ENCODE peak calls at places on chromosomes 3 and 15, in seven cellular contexts. One of them, this sample, is unnamed.

GRCh38 chr3:161559177-161559998 is 62.8 kb downstream of the OTOL1 start:
- DNase-seq in H9: no peak
- DNase-seq in H1: no peak
- DNase-seq in neuronal stem cell: peak; percentile 43
- DNase-seq in mesenchymal stem cell: peak; percentile 58
- DNase-seq in trophoblast cell: peak; percentile 4
- DNase-seq in IMR-90: peak; percentile 9
- DNase-seq in this sample: peak; percentile 61

GRCh38 chr15:74428442-74428787 is 5.3 kb downstream of the SEMA7A start:
- DNase-seq in IMR-90: no peak
- DNase-seq in trophoblast cell: no peak
- DNase-seq in H1: no peak
- DNase-seq in neuronal stem cell: no peak
- DNase-seq in H9: no peak
- DNase-seq in mesenchymal stem cell: no peak
- DNase-seq in this sample: no peak

GRCh38 chr15:100786901-100787566 is 92.6 kb upstream of the ALDH1A3 start:
- DNase-seq in mesenchymal stem cell: no peak
- DNase-seq in IMR-90: no peak
- DNase-seq in neuronal stem cell: no peak
- DNase-seq in H9: no peak
- DNase-seq in H1: peak; percentile 38
- DNase-seq in trophoblast cell: no peak
- DNase-seq in this sample: no peak

GRCh38 chr3:64909011-64909410 is 221.2 kb upstream of the ADAMTS9 start:
- DNase-seq in mesenchymal stem cell: no peak
- DNase-seq in trophoblast cell: no peak
- DNase-seq in IMR-90: no peak
- DNase-seq in neuronal stem cell: no peak
- DNase-seq in H9: no peak
- DNase-seq in H1: no peak
- DNase-seq in this sample: no peak

GRCh38 chr3:43638594-43639447 is 17.0 kb upstream of the ANO10 start:
- DNase-seq in mesenchymal stem cell: no peak
- DNase-seq in H9: peak; percentile 44
- DNase-seq in IMR-90: peak; percentile 34
- DNase-seq in neuronal stem cell: no peak
- DNase-seq in H1: no peak
- DNase-seq in trophoblast cell: peak; percentile 7
- DNase-seq in this sample: peak; percentile 64

GRCh38 chr15:48049736-48050135 is 71.1 kb upstream of the SLC24A5 start:
- DNase-seq in H1: no peak
- DNase-seq in H9: no peak
- DNase-seq in trophoblast cell: no peak
- DNase-seq in neuronal stem cell: no peak
- DNase-seq in IMR-90: no peak
- DNase-seq in mesenchymal stem cell: no peak
- DNase-seq in this sample: no peak

GRCh38 chr3:56683122-56683817 is at the start of gene TASOR:
- DNase-seq in H9: peak; percentile 77
- DNase-seq in mesenchymal stem cell: peak; percentile 76
- DNase-seq in trophoblast cell: peak; percentile 60
- DNase-seq in H1: peak; percentile 90
- DNase-seq in neuronal stem cell: peak; percentile 51
- DNase-seq in IMR-90: peak; percentile 60
- DNase-seq in this sample: peak; percentile 81

GRCh38 chr15:27353837-27354236 is 382.9 kb downstream of the GABRG3 start:
- DNase-seq in mesenchymal stem cell: no peak
- DNase-seq in IMR-90: no peak
- DNase-seq in H9: no peak
- DNase-seq in neuronal stem cell: no peak
- DNase-seq in H1: no peak
- DNase-seq in trophoblast cell: no peak
- DNase-seq in this sample: no peak

GRCh38 chr15:78840661-78841060 is 29.4 kb upstream of the ADAMTS7 start:
- DNase-seq in neuronal stem cell: no peak
- DNase-seq in IMR-90: no peak
- DNase-seq in H1: no peak
- DNase-seq in mesenchymal stem cell: no peak
- DNase-seq in H9: no peak
- DNase-seq in trophoblast cell: no peak
- DNase-seq in this sample: peak; percentile 32

GRCh38 chr3:188594137-188594536 is 440.2 kb downstream of the LPP start:
- DNase-seq in trophoblast cell: peak; percentile 76
- DNase-seq in mesenchymal stem cell: peak; percentile 83
- DNase-seq in H1: no peak
- DNase-seq in neuronal stem cell: no peak
- DNase-seq in H9: no peak
- DNase-seq in IMR-90: peak; percentile 95
- DNase-seq in this sample: peak; percentile 42

GRCh38 chr3:57838627-57839026 is 82.5 kb downstream of the SLMAP start:
- DNase-seq in IMR-90: no peak
- DNase-seq in trophoblast cell: no peak
- DNase-seq in H9: no peak
- DNase-seq in neuronal stem cell: no peak
- DNase-seq in mesenchymal stem cell: no peak
- DNase-seq in H1: no peak
- DNase-seq in this sample: no peak

DNA sequence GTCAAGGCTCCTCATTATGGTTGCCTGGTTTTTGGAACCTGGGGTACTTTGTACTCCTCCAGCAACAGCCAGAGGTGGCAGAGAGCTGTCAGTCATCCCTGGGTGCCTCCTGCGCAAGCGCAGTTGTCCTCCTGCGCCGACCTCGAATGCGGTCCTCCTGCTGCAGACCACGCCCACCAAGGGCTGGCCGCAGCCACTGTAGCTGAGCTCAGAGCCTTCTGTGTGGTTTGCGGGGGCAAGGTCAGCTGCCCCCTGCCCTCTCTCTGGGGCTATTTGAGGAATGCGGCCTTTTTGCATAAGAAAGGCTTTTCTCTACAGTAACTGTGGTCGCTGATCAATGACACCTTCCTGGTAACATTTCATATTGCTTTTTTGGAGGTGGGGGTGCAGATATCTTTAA is 131.3 kb upstream of the SNRPN start:
- DNase-seq in mesenchymal stem cell: peak; percentile 16
- DNase-seq in neuronal stem cell: peak; percentile 85
- DNase-seq in trophoblast cell: no peak
- DNase-seq in H9: peak; percentile 97
- DNase-seq in H1: peak; percentile 92
- DNase-seq in IMR-90: no peak
- DNase-seq in this sample: peak; percentile 98
- H2BK120ac ChIP-seq in mesenchymal stem cell: no peak overlapping the region
- H2BK120ac ChIP-seq in neuronal stem cell: no peak overlapping the region
- H2BK120ac ChIP-seq in trophoblast cell: no peak overlapping the region
- H2BK120ac ChIP-seq in H9: no peak overlapping the region
- H2BK120ac ChIP-seq in H1: no peak overlapping the region
- H2BK120ac ChIP-seq in IMR-90: no peak overlapping the region
- H2BK120ac ChIP-seq in this sample: no peak overlapping the region

GRCh38 chr3:80338366-80338765 is 570.6 kb upstream of the ROBO1 start:
- DNase-seq in IMR-90: no peak
- DNase-seq in H1: no peak
- DNase-seq in H9: no peak
- DNase-seq in trophoblast cell: no peak
- DNase-seq in neuronal stem cell: no peak
- DNase-seq in mesenchymal stem cell: no peak
- DNase-seq in this sample: no peak

GRCh38 chr3:80331768-80332167 is 564.0 kb upstream of the ROBO1 start:
- DNase-seq in IMR-90: no peak
- DNase-seq in H9: no peak
- DNase-seq in H1: no peak
- DNase-seq in neuronal stem cell: no peak
- DNase-seq in mesenchymal stem cell: no peak
- DNase-seq in trophoblast cell: no peak
- DNase-seq in this sample: no peak

DNA sequence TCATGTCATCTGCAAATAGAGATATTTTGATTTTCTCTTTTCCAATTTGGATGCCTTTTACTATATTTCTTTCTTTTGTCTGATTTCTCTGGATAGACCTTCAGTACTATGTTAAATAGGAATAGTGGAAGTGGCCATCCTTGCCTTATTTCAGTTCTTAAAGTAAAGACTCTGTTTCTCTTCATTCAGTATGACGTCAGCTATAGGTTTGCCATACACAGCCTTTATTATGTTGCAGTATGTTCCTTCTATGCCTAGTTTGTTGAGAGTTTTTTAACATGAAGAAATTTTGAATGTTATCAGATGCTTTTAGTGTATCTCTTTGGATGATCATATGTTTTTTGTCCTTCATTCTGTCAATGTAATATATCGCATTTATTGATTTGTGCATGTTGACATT is 566.7 kb upstream of the ROBO1 start:
- DNase-seq in H1: no peak
- DNase-seq in trophoblast cell: no peak
- DNase-seq in neuronal stem cell: no peak
- DNase-seq in H9: no peak
- DNase-seq in mesenchymal stem cell: no peak
- DNase-seq in IMR-90: no peak
- DNase-seq in this sample: no peak
- H4K8ac ChIP-seq in H1: no peak overlapping the region
- H4K8ac ChIP-seq in trophoblast cell: no peak overlapping the region
- H4K8ac ChIP-seq in neuronal stem cell: no peak overlapping the region
- H4K8ac ChIP-seq in H9: no peak overlapping the region
- H4K8ac ChIP-seq in mesenchymal stem cell: no peak overlapping the region
- H4K8ac ChIP-seq in IMR-90: no peak overlapping the region
- H4K8ac ChIP-seq in this sample: no peak overlapping the region

DNA sequence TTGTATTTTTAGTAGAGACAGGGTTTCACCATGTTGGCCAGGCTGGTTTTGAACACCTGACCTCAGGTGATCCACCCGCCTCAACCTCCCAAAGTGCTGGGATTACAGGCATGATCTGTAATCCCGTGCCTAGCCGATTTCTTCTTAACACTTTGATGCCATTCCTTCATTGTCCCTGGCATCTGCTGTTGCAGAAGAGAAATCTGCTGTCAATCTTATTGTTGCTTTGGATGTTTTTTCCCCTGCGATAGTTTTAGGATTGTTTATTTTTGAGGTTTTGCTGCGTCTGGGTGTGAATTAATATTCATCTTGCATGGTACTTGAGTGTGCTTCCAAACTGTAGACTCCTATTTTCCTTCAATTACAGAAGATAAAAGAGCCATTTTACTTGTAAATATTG is 99.4 kb upstream of the ADAMTSL3 start:
- DNase-seq in H9: no peak
- DNase-seq in H1: no peak
- DNase-seq in IMR-90: no peak
- DNase-seq in trophoblast cell: no peak
- DNase-seq in mesenchymal stem cell: no peak
- DNase-seq in neuronal stem cell: no peak
- DNase-seq in this sample: no peak
- H2BK120ac ChIP-seq in H9: no peak overlapping the region
- H2BK120ac ChIP-seq in H1: no peak overlapping the region
- H2BK120ac ChIP-seq in IMR-90: no peak overlapping the region
- H2BK120ac ChIP-seq in trophoblast cell: no peak overlapping the region
- H2BK120ac ChIP-seq in mesenchymal stem cell: no peak overlapping the region
- H2BK120ac ChIP-seq in neuronal stem cell: no peak overlapping the region
- H2BK120ac ChIP-seq in this sample: no peak overlapping the region

DNA sequence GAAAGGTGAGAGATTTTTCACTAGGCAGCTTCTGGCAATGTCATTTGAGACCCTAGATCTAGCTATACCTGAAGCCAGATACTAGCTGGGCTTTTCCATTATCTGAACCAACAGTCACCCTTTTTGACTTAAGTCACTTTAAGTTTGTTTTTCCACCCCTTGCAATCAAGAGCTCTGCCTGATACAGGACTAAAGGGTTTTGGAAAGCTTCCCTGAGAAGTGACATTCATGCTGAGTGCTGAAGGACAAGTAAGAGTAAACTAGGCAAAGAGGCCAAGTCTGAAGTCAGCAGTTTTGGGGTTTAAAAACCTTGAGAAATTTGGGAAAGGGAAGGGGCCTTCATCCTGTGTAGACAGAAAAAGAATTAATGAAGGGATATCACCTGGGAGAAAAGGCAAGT is 27.1 kb upstream of the CCDC174 start:
- DNase-seq in mesenchymal stem cell: no peak
- DNase-seq in neuronal stem cell: no peak
- DNase-seq in trophoblast cell: no peak
- DNase-seq in IMR-90: no peak
- DNase-seq in H9: no peak
- DNase-seq in H1: no peak
- DNase-seq in this sample: no peak
- H4K8ac ChIP-seq in mesenchymal stem cell: no peak overlapping the region
- H4K8ac ChIP-seq in neuronal stem cell: no peak overlapping the region
- H4K8ac ChIP-seq in trophoblast cell: no peak overlapping the region
- H4K8ac ChIP-seq in IMR-90: no peak overlapping the region
- H4K8ac ChIP-seq in H9: no peak overlapping the region
- H4K8ac ChIP-seq in H1: no peak overlapping the region
- H4K8ac ChIP-seq in this sample: no peak overlapping the region

GRCh38 chr3:14366233-14366632 is 36.2 kb upstream of the SLC6A6 start:
- DNase-seq in IMR-90: no peak
- DNase-seq in H9: no peak
- DNase-seq in trophoblast cell: no peak
- DNase-seq in H1: no peak
- DNase-seq in mesenchymal stem cell: no peak
- DNase-seq in neuronal stem cell: no peak
- DNase-seq in this sample: no peak
- H2BK120ac ChIP-seq in IMR-90: no peak overlapping the region
- H2BK120ac ChIP-seq in H9: no peak overlapping the region
- H2BK120ac ChIP-seq in trophoblast cell: no peak overlapping the region
- H2BK120ac ChIP-seq in H1: peak overlapping the region; percentile 33
- H2BK120ac ChIP-seq in mesenchymal stem cell: no peak overlapping the region
- H2BK120ac ChIP-seq in neuronal stem cell: no peak overlapping the region
- H2BK120ac ChIP-seq in this sample: no peak overlapping the region

GRCh38 chr15:83327041-83327440 is 42.6 kb upstream of the BNC1 start:
- DNase-seq in neuronal stem cell: no peak
- DNase-seq in H9: no peak
- DNase-seq in IMR-90: no peak
- DNase-seq in mesenchymal stem cell: no peak
- DNase-seq in H1: no peak
- DNase-seq in trophoblast cell: no peak
- DNase-seq in this sample: peak; percentile 45
- H4K8ac ChIP-seq in neuronal stem cell: no peak overlapping the region
- H4K8ac ChIP-seq in H9: no peak overlapping the region
- H4K8ac ChIP-seq in IMR-90: no peak overlapping the region
- H4K8ac ChIP-seq in mesenchymal stem cell: no peak overlapping the region
- H4K8ac ChIP-seq in H1: no peak overlapping the region
- H4K8ac ChIP-seq in trophoblast cell: no peak overlapping the region
- H4K8ac ChIP-seq in this sample: no peak overlapping the region

GRCh38 chr3:78322780-78323179 is 1282.9 kb downstream of the ROBO2 start:
- DNase-seq in IMR-90: no peak
- DNase-seq in H9: no peak
- DNase-seq in mesenchymal stem cell: no peak
- DNase-seq in trophoblast cell: no peak
- DNase-seq in H1: no peak
- DNase-seq in neuronal stem cell: no peak
- DNase-seq in this sample: no peak
- H2BK120ac ChIP-seq in IMR-90: no peak overlapping the region
- H2BK120ac ChIP-seq in H9: no peak overlapping the region
- H2BK120ac ChIP-seq in mesenchymal stem cell: no peak overlapping the region
- H2BK120ac ChIP-seq in trophoblast cell: no peak overlapping the region
- H2BK120ac ChIP-seq in H1: no peak overlapping the region
- H2BK120ac ChIP-seq in neuronal stem cell: no peak overlapping the region
- H2BK120ac ChIP-seq in this sample: no peak overlapping the region